ENCODE peak calls at places on chromosome 20, in five cellular contexts. I is HepG2, Y is sigmoid colon, K is GM23338, P is Panc1. O is an unnamed sample.

GRCh38 chr20:62350629-62351422 is 16.3 kb downstream of the LAMA5 start:
- DNase-seq in I (no peak), Y (no peak), K (no peak), P (no peak), O (no peak)

GRCh38 chr20:41570552-41570951 is 47.6 kb downstream of the CHD6 start:
- DNase-seq in I (no peak), Y (no peak), K (no peak), P (no peak), O (no peak)

GRCh38 chr20:59604770-59605665 is 678 bp downstream of the PHACTR3 start:
- DNase-seq in I (no peak), Y (no peak), K (peak; percentile 60), P (no peak), O (no peak)

GRCh38 chr20:58127731-58128130 is 100.7 kb downstream of the ANKRD60 start:
- DNase-seq in I (peak; percentile 26), Y (no peak), K (no peak), P (no peak), O (no peak)

GRCh38 chr20:22743426-22743825 is 159.1 kb upstream of the FOXA2 start:
- DNase-seq in I (no peak), Y (no peak), K (no peak), P (no peak), O (no peak)

GRCh38 chr20:41664584-41664983 is 46.4 kb upstream of the CHD6 start:
- DNase-seq in I (peak; percentile 22), Y (no peak), K (peak; percentile 66), P (no peak), O (no peak)

GRCh38 chr20:32378461-32378860 is 20.3 kb downstream of the ASXL1 start:
- DNase-seq in I (no peak), Y (no peak), K (no peak), P (no peak), O (no peak)

GRCh38 chr20:20668639-20669038 is 43.8 kb downstream of the RALGAPA2 start:
- DNase-seq in I (no peak), Y (no peak), K (no peak), P (no peak), O (no peak)

GRCh38 chr20:17765017-17765416 is 65.3 kb downstream of the BANF2 start:
- DNase-seq in I (no peak), Y (no peak), K (no peak), P (no peak), O (no peak)

GRCh38 chr20:58097943-58098342 is 130.5 kb downstream of the ANKRD60 start:
- DNase-seq in I (peak; percentile 34), Y (no peak), K (no peak), P (no peak), O (no peak)

GRCh38 chr20:38601216-38602184 is at the start of gene ARHGAP40:
- DNase-seq in I (peak; percentile 54), Y (no peak), K (peak; percentile 68), P (no peak), O (peak; percentile 51)

DNA sequence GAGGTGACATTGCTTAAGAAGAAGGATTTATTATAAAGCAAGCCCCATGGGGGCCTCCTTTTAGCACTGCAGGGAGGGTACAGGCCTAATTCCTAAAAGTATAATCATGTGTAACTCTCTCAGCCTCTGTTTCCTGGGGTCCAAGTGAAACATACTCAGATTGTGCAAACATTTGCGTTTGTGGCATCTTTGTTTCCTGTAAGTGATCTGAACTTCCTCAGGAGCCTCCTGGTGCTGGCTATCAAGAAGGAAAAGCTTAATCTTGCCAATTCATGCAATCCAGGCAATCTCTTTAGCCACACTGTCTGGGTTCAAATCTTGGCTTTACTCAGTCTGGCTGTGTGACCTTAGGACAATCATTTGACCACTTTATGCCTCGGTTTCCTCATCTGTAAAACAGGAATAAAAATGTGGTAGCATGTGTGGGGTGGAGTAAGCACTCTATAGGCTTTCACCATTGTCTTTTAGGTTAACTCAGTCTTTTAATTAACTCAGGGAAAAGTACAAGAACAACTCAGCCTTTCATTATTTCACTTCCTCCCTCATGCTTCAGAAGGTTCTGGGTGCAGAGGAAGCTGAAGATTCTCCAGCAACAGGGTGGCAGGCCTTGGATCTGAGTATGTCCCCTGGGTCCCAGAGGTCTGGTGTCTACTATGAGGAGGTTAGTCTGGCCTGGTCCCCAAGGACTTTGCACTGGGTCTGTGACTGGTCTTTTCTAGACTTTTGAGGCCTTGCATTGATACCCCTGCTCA is 847 bp upstream of the SIRPB2 start:
- DNase-seq in I (no peak), Y (no peak), K (no peak), P (no peak), O (no peak)
- H3K27ac ChIP-seq in I (no peak overlapping the region), Y (peak overlapping the region; percentile 34), K (no peak overlapping the region), P (no peak overlapping the region), O (peak overlapping the region; percentile 77)

GRCh38 chr20:63908008-63908682 is 13.2 kb downstream of the DNAJC5 start:
- DNase-seq in I (peak; percentile 44), Y (no peak), K (no peak), P (no peak), O (peak; percentile 54)

GRCh38 chr20:63915471-63915870 is 20.5 kb downstream of the DNAJC5 start:
- DNase-seq in I (no peak), Y (no peak), K (no peak), P (no peak), O (peak; percentile 91)

GRCh38 chr20:63913768-63914167 is 18.8 kb downstream of the DNAJC5 start:
- DNase-seq in I (no peak), Y (no peak), K (no peak), P (no peak), O (no peak)

GRCh38 chr20:63911171-63911570 is 16.2 kb downstream of the DNAJC5 start:
- DNase-seq in I (no peak), Y (no peak), K (no peak), P (no peak), O (peak; percentile 72)
- TF ChIP-seq POLR2AphosphoS5 in I (no peak), Y (no peak), K (no peak), P (no peak), O (no peak)

GRCh38 chr20:49282584-49283171 is 4.8 kb upstream of the ZNFX1 start:
- DNase-seq in I (no peak), Y (no peak), K (peak; percentile 42), P (no peak), O (no peak)
- H3K4me1 ChIP-seq in I (peaks cover 80% of the 10 kb centered on the region), Y (no peaks in the 10 kb centered on the region), K (peaks cover 44% of the 10 kb centered on the region), P (peaks cover 53% of the 10 kb centered on the region), O (peaks cover 39% of the 10 kb centered on the region)

DNA sequence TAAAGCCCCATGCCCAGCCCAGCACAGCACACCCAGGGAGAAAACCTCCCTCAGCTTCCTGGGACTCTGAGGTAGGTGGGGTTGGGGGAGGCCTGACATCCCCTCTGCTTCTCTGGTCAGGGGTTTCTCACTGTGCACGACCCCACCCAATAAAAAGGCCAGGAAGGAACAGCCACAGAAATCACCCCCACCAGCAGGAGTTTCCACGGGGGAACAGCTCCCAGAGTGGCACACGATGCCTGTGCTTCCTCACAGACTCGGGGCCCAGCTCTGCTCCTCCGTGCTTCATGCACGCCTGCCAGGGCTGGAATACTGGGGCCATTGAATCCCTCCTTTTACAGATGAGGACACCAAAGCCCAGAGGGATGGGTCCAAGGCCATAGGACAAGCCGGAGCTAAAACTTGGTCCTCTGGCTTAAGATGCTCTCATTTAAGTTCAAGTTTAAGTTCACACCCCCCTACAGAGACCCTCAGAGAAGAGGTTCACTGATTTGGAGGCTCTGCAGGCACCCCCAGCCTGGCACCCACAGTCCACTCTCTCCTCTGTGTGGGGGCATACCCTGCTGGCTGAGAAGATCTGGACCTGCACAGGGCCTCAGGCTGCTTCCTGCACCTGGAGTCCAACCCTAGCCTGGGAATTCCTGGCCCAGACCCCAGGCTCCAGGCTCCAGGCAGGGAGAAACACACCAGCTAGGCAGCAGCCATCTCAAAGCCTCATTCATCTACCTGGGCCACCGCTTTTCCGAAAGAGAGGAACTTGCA is 14.3 kb downstream of the ACSS1 start:
- DNase-seq in I (no peak), Y (no peak), K (no peak), P (no peak), O (no peak)
- H3K27ac ChIP-seq in I (no peak overlapping the region), Y (peak overlapping the region; percentile 93), K (no peak overlapping the region), P (no peak overlapping the region), O (peak overlapping the region; percentile 45)

DNA sequence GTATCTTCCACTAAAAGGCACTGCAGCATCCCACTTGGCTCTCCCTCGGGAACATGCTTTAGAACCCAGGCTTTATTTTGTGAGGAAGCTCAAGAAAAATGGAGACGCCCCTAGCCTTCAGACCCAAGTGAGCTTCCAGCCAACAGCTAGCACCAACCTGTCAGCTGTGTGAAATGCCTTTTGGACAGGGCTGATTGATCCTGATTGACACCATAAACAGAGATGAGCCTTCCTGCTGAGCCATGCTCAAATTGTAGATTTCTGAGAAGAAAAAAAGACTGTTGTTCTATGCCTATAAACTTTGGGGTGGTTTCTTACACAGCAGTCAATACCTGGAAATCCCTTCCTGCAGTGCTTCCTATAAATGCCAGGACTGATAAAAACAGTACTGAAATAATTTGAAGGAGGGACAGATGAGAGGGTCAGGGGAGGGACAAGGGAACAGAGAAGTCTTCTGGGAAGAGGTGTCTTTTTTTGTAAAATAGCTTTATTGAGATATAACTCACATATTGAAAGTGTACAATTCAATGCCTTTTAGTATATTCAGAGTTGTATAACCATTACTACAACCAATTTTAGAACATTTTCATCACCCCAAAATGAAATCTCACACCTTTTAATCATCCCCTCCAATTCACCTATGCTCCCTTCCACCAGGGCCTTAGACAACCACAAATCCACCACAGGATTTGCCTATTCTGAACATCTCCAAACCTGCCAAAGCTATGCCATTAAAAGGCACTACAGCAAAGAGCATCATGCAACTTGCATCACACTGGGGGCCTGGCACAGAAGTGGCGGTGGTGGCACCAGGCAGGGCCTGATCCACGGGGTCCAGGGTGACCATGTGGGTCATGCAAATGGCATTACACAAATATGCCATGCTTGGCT is 2.7 kb upstream of the STK4 start:
- DNase-seq in I (no peak), Y (no peak), K (no peak), P (no peak), O (no peak)
- TF ChIP-seq POLR2AphosphoS5 in I (no peak), Y (no peak), K (no peak), P (no peak), O (no peak)

GRCh38 chr20:46400828-46401477 is 5.5 kb downstream of the ELMO2 start:
- DNase-seq in I (no peak), Y (no peak), K (peak; percentile 77), P (no peak), O (no peak)

GRCh38 chr20:46398963-46399362 is 7.5 kb downstream of the ELMO2 start:
- DNase-seq in I (no peak), Y (no peak), K (no peak), P (no peak), O (no peak)

GRCh38 chr20:46401478-46401860 is 4.9 kb downstream of the ELMO2 start:
- DNase-seq in I (no peak), Y (no peak), K (no peak), P (no peak), O (no peak)

GRCh38 chr20:46399401-46399800 is 7.0 kb downstream of the ELMO2 start:
- DNase-seq in I (no peak), Y (no peak), K (no peak), P (no peak), O (no peak)

DNA sequence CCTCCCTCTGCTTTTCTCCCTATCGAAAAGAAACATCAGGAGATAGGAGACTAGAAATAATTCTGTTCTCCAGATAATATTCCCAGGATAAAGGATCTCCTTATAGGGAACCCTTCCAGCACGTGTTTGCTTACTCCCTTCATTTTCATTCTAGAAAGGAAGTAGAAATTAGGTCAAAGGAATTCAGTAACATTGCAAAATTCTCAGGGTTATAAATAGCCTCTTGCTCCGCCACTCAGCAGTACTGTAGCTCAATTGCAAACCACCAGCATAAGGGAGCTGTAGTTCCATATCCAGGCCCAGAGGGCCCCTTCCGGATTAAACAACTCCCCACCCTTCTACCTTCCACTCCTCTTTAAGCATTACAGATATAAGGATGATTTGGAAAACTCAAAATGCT is 6.2 kb downstream of the ELMO2 start:
- DNase-seq in I (no peak), Y (peak; percentile 72), K (no peak), P (no peak), O (no peak)
- H3K4me1 ChIP-seq in I (peaks cover 46% of the 10 kb centered on the region), Y (no peaks in the 10 kb centered on the region), K (peaks cover 25% of the 10 kb centered on the region), P (peaks cover 4% of the 10 kb centered on the region), O (peaks cover 65% of the 10 kb centered on the region)

GRCh38 chr20:4813839-4814695 is 92.4 kb downstream of the PRND start:
- DNase-seq in I (no peak), Y (no peak), K (peak; percentile 51), P (no peak), O (no peak)
- H3K27ac ChIP-seq in I (no peak overlapping the region), Y (peak overlapping the region; percentile 67), K (peak overlapping the region; percentile 45), P (no peak overlapping the region), O (peak overlapping the region; percentile 80)